ENCODE peak calls at places on chromosome 1, in six cellular contexts. One of them, this sample, is unnamed.

GRCh38 chr1:91836307-91837056 is 49.5 kb downstream of the TGFBR3 start:
- DNase-seq in GM23338: peak; percentile 51
- DNase-seq in SK-N-SH: no peak
- DNase-seq in HepG2: no peak
- DNase-seq in Panc1: no peak
- DNase-seq in K562: no peak
- DNase-seq in this sample: no peak

GRCh38 chr1:7230896-7231210 is 445.6 kb downstream of the CAMTA1 start:
- DNase-seq in SK-N-SH: no peak
- DNase-seq in HepG2: no peak
- DNase-seq in K562: no peak
- DNase-seq in GM23338: no peak
- DNase-seq in Panc1: no peak
- DNase-seq in this sample: no peak

GRCh38 chr1:231420959-231421615 is 1.0 kb downstream of the EGLN1 start:
- DNase-seq in Panc1: no peak
- DNase-seq in K562: peak; percentile 83
- DNase-seq in GM23338: peak; percentile 53
- DNase-seq in HepG2: no peak
- DNase-seq in SK-N-SH: peak; percentile 69
- DNase-seq in this sample: no peak

GRCh38 chr1:232764458-232765231 is 40.6 kb upstream of the MAP10 start:
- DNase-seq in SK-N-SH: no peak
- DNase-seq in Panc1: no peak
- DNase-seq in HepG2: no peak
- DNase-seq in GM23338: no peak
- DNase-seq in K562: no peak
- DNase-seq in this sample: no peak

GRCh38 chr1:58664881-58665280 is 35.0 kb downstream of the MYSM1 start:
- DNase-seq in HepG2: no peak
- DNase-seq in K562: no peak
- DNase-seq in GM23338: no peak
- DNase-seq in Panc1: no peak
- DNase-seq in SK-N-SH: no peak
- DNase-seq in this sample: no peak

GRCh38 chr1:4106731-4107130 is 206.7 kb upstream of the C1orf174 start:
- DNase-seq in GM23338: no peak
- DNase-seq in Panc1: no peak
- DNase-seq in K562: no peak
- DNase-seq in SK-N-SH: no peak
- DNase-seq in HepG2: no peak
- DNase-seq in this sample: no peak

GRCh38 chr1:230797376-230798186 is 50.4 kb downstream of the CAPN9 start:
- DNase-seq in K562: peak; percentile 74
- DNase-seq in GM23338: peak; percentile 86
- DNase-seq in SK-N-SH: peak; percentile 55
- DNase-seq in Panc1: peak; percentile 28
- DNase-seq in HepG2: peak; percentile 62
- DNase-seq in this sample: peak; percentile 42

GRCh38 chr1:26161408-26162219 is 2.7 kb downstream of the FAM110D start:
- DNase-seq in K562: peak; percentile 89
- DNase-seq in SK-N-SH: peak; percentile 89
- DNase-seq in Panc1: no peak
- DNase-seq in GM23338: peak; percentile 76
- DNase-seq in HepG2: no peak
- DNase-seq in this sample: peak; percentile 71

DNA sequence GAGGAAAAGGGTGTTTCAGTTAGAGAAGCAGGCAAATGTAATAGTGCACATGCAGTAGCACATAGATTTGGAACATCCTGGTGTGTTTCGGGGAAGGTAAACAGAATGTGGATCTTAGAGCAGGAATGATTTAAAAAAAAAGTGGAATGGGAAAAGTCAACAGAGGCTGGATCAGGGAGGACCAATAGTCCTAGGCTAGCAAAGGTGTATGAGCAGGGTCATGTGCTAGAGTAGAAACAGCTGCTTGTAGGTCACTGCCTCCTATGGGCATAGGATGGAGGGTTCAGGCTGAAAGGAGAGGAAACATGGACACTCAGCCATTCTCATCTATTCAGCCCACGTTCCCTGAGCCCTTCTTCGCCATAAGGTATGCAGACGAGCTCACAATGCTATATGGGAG is 3.7 kb upstream of the KPNA6 start:
- DNase-seq in SK-N-SH: no peak
- DNase-seq in K562: peak; percentile 51
- DNase-seq in HepG2: peak; percentile 67
- DNase-seq in Panc1: no peak
- DNase-seq in GM23338: peak; percentile 45
- DNase-seq in this sample: no peak
- H3K4me3 ChIP-seq in SK-N-SH: no peak overlapping the region
- H3K4me3 ChIP-seq in K562: no peak overlapping the region
- H3K4me3 ChIP-seq in HepG2: no peak overlapping the region
- H3K4me3 ChIP-seq in Panc1: no peak overlapping the region
- H3K4me3 ChIP-seq in GM23338: no peak overlapping the region
- H3K4me3 ChIP-seq in this sample: no peak overlapping the region

DNA sequence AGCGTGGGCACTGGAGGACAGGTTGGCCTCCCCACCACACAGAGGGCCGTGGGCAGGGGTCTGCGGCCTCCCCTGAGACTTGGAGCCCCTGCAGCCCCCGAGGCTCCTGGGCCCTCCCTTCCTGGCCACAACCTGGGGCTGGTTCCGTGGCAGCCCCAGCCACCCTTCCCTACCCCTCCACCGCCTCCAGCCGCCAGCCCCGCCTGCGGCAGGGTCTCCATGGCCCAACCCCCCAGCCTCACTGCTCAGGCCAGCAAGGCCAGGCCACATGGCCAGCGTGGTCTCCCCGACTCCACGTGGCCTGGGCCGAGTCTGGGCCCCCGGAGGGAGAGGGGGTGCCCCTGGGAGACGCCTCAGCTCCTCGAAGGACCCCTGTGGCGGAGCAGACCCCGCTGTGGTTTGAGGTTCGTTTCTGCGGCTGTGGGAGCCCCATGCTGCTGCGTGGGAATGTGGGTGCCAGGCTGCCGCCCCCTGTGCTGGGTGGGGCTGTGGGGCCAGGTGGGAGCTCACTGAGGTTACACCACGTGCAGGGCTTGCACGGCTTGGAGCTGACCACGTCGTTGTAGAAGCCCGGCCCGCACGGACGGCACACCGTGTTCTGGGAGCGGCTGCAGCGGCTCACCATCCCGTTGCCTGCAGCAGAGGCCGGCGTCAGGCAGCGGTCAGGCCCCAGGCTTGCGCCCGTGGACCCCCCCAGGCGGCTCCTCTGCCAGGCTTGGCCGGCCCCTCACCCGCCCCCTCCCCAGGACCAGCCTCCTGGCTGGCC is 617 bp downstream of the TNFRSF4 start:
- DNase-seq in GM23338: no peak
- DNase-seq in K562: no peak
- DNase-seq in Panc1: no peak
- DNase-seq in SK-N-SH: peak; percentile 36
- DNase-seq in HepG2: no peak
- DNase-seq in this sample: peak; percentile 18
- TF ChIP-seq REST in GM23338: no peak
- TF ChIP-seq REST in K562: no peak
- TF ChIP-seq REST in Panc1: no peak
- TF ChIP-seq REST in SK-N-SH: no peak
- TF ChIP-seq REST in HepG2: no peak
- TF ChIP-seq REST in this sample: no peak

GRCh38 chr1:89599332-89599630 is 33.6 kb upstream of the LRRC8C start:
- DNase-seq in GM23338: no peak
- DNase-seq in Panc1: no peak
- DNase-seq in SK-N-SH: no peak
- DNase-seq in K562: no peak
- DNase-seq in HepG2: no peak
- DNase-seq in this sample: no peak
- TF ChIP-seq CTCF in GM23338: no peak
- TF ChIP-seq CTCF in Panc1: peak; percentile 70
- TF ChIP-seq CTCF in SK-N-SH: no peak
- TF ChIP-seq CTCF in K562: no peak
- TF ChIP-seq CTCF in HepG2: no peak
- TF ChIP-seq CTCF in this sample: no peak

DNA sequence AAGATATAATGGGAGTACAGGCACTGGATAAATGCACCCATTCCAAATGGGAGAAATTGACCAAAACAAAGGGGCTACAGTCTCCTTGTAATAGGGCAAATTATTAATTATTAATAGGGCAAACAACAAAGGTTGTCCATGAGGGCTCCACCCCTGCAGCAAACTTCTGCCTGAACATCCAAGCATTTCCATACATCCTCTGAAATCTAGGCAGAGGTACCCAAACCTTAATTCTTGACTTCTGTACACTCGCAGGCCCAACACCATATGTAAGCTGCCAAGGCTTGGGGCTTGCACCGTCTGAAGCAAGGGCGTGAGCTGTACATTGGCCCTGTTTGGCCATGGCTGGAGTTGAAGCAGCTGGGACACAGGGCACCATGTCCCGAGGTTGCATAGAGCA is 33.7 kb downstream of the TNFSF4 start:
- DNase-seq in SK-N-SH: no peak
- DNase-seq in HepG2: no peak
- DNase-seq in K562: no peak
- DNase-seq in Panc1: no peak
- DNase-seq in GM23338: no peak
- DNase-seq in this sample: no peak
- H3K4me3 ChIP-seq in SK-N-SH: no peak overlapping the region
- H3K4me3 ChIP-seq in HepG2: no peak overlapping the region
- H3K4me3 ChIP-seq in K562: no peak overlapping the region
- H3K4me3 ChIP-seq in Panc1: no peak overlapping the region
- H3K4me3 ChIP-seq in GM23338: no peak overlapping the region
- H3K4me3 ChIP-seq in this sample: no peak overlapping the region

This sample was measured in HL-60.